ENCODE peak calls at places on chromosome 20, in seven cellular contexts. Q, I, L, F, C, J and K are unnamed samples.
A peak's percentile ranks its signal among the peaks of the same experiment; 100 is the strongest.

GRCh38 chr20:55253765-55254164 is 751.6 kb downstream of the CBLN4 start:
- DNase-seq in Q (no peak), I (no peak), L (peak; percentile 1), F (no peak), C (no peak), J (no peak), K (no peak)

GRCh38 chr20:31689141-31689540 is 33.5 kb downstream of the BCL2L1 start:
- DNase-seq in Q (no peak), I (no peak), L (no peak), F (no peak), C (no peak), J (no peak), K (no peak)

GRCh38 chr20:36306557-36307411 is 645 bp downstream of the DLGAP4 start:
- DNase-seq in Q (no peak), I (no peak), L (no peak), F (peak; percentile 36), C (peak; percentile 24), J (no peak), K (no peak)

GRCh38 chr20:29472606-29473005 is 1784.9 kb upstream of the DEFB115 start:
- DNase-seq in Q (no peak), I (no peak), L (no peak), F (no peak), C (no peak), J (no peak), K (no peak)

GRCh38 chr20:19777981-19778380 is 19.9 kb downstream of the RIN2 start:
- DNase-seq in Q (no peak), I (no peak), L (no peak), F (no peak), C (no peak), J (no peak), K (peak; percentile 18)

GRCh38 chr20:8076505-8077498 is 55.3 kb upstream of the PLCB1 start:
- DNase-seq in Q (no peak), I (no peak), L (peak; percentile 53), F (no peak), C (peak; percentile 56), J (no peak), K (no peak)

GRCh38 chr20:32564921-32565734 is 20.0 kb downstream of the NOL4L start:
- DNase-seq in Q (no peak), I (peak; percentile 48), L (no peak), F (no peak), C (no peak), J (peak; percentile 88), K (no peak)

GRCh38 chr20:57025261-57025660 is 241.2 kb downstream of the BMP7 start:
- DNase-seq in Q (no peak), I (no peak), L (no peak), F (no peak), C (no peak), J (no peak), K (no peak)

GRCh38 chr20:44089987-44090674 is 96.9 kb downstream of the JPH2 start:
- DNase-seq in Q (no peak), I (no peak), L (peak; percentile 82), F (no peak), C (no peak), J (no peak), K (no peak)

GRCh38 chr20:8934362-8934761 is 134.5 kb upstream of the PLCB4 start:
- DNase-seq in Q (no peak), I (no peak), L (no peak), F (no peak), C (no peak), J (no peak), K (no peak)

GRCh38 chr20:5920581-5920980 is 29.8 kb downstream of the TRMT6 start:
- DNase-seq in Q (no peak), I (no peak), L (no peak), F (no peak), C (no peak), J (no peak), K (no peak)

GRCh38 chr20:45038747-45039469 is 62.0 kb downstream of the KCNS1 start:
- DNase-seq in Q (no peak), I (no peak), L (no peak), F (no peak), C (no peak), J (no peak), K (no peak)

DNA sequence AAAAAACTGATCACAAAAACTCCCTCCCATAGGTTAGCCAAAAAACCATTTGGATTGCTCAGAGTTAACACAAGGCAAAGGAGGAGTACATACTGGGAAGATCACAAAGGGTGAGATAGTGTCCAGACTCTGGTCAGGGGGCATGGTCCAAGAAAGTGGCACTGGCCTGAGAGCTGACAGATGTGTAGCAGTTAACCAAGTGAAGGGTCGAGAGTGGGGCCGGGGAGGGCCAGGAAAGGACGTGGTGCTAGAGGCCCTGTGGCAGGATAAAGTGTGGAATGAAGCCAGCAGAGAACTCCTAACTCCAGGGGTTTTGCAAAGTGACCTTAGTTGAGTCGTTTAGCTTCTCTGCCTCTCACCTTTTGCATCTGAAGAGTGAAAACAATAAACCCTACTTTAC is 290.5 kb downstream of the FOXA2 start:
- DNase-seq in Q (no peak), I (no peak), L (no peak), F (no peak), C (no peak), J (no peak), K (no peak)
- H3K36me3 ChIP-seq in Q (no peaks in the 10 kb centered on the region), I (no peaks in the 10 kb centered on the region), L (no peaks in the 10 kb centered on the region), F (no peaks in the 10 kb centered on the region), C (no peaks in the 10 kb centered on the region), J (no peaks in the 10 kb centered on the region), K (no peaks in the 10 kb centered on the region)

GRCh38 chr20:46304852-46305251 is 3.4 kb downstream of the CDH22 start:
- DNase-seq in Q (no peak), I (no peak), L (no peak), F (no peak), C (no peak), J (no peak), K (no peak)

GRCh38 chr20:46304361-46304760 is 3.9 kb downstream of the CDH22 start:
- DNase-seq in Q (no peak), I (no peak), L (no peak), F (no peak), C (no peak), J (no peak), K (no peak)

GRCh38 chr20:46305331-46305972 is 2.8 kb downstream of the CDH22 start:
- DNase-seq in Q (no peak), I (no peak), L (peak; percentile 21), F (no peak), C (peak; percentile 80), J (no peak), K (no peak)

GRCh38 chr20:46302119-46302518 is 6.2 kb downstream of the CDH22 start:
- DNase-seq in Q (no peak), I (no peak), L (no peak), F (no peak), C (no peak), J (no peak), K (no peak)

DNA sequence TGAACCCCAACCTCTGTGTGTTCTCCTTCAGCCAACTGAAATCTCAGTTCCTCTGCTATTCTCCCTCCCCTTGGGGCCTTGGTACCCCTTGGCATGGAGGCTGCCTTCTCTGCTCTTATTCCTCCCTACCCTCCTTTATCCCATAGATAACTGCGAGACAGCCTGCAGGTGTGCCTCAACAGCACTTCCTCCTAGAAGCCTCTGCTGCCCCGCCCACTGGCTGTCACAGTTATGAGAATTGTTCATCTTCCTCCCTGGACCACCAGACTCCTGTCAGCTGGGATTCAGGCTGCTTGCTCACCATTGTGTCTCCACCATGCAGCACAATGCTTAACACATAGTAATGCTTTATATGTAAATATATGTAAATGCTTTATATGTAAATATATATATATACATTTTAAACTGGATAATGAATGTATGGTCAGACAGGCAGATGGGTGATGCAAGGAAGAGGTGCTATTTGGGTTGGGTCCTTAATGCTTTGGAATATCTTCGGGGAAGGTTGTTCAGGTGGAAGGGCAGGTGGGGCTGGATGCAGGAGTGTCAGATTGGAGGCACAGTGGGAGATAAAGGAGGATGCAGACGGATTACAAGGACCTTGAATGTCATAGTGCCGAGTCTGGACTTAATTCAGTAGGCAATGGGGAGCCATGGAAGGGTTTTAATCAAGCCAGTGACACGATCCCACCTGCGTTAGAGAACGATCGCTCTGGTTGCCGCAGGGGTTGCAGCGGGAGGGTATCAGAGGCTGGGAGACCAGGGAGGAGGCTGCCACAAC is 4.9 kb downstream of the CDH22 start:
- DNase-seq in Q (no peak), I (no peak), L (no peak), F (no peak), C (no peak), J (no peak), K (no peak)
- H3K27me3 ChIP-seq in Q (no peaks in the 10 kb centered on the region), I (peaks cover 91% of the 10 kb centered on the region), L (peaks cover 56% of the 10 kb centered on the region), F (peaks cover 80% of the 10 kb centered on the region), C (peaks cover 28% of the 10 kb centered on the region), J (peaks cover 25% of the 10 kb centered on the region), K (peaks cover 7% of the 10 kb centered on the region)

DNA sequence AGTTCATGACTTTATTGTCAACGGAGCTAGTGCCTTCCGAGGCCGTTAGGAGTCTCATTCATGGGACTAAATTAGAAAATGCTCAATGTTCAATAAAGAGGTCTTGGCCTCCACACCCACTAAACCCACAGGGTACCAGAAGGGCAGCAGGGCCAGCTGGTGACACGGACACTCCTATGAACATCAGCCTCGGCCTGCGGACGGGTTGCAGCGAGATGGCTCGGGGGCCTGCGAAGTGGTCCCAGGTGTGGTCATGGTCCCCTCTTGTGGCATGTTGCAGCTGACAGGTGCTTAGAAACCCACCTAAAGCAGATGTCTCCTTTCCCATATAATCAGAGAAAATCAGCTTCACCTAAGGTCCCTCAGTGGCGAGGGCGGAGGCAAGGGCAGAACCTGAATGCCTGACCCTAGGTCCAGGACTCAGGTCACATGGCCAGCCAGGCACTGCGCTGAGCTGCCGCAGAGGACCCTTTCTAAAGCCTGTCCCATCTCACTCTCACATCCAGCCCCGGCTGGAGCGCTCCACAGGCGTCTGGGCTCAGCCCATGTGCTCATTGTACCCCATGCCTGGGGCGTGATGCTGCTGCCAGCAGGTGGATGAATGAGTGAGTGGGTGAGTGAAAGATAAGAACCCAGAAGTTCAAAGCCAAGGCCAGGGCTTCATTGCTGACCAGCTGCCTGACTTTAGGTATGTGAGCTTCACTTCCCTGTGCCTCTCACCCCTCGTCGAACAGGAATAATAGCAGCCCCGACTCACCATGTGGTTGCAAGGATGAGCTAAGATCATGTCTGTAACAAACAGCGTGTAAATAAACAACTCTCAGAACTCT is 35.8 kb downstream of the NFATC2 start:
- DNase-seq in Q (no peak), I (no peak), L (no peak), F (no peak), C (no peak), J (no peak), K (no peak)
- H3K36me3 ChIP-seq in Q (no peaks in the 10 kb centered on the region), I (no peaks in the 10 kb centered on the region), L (no peaks in the 10 kb centered on the region), F (no peaks in the 10 kb centered on the region), C (peaks cover 31% of the 10 kb centered on the region), J (no peaks in the 10 kb centered on the region), K (no peaks in the 10 kb centered on the region)

DNA sequence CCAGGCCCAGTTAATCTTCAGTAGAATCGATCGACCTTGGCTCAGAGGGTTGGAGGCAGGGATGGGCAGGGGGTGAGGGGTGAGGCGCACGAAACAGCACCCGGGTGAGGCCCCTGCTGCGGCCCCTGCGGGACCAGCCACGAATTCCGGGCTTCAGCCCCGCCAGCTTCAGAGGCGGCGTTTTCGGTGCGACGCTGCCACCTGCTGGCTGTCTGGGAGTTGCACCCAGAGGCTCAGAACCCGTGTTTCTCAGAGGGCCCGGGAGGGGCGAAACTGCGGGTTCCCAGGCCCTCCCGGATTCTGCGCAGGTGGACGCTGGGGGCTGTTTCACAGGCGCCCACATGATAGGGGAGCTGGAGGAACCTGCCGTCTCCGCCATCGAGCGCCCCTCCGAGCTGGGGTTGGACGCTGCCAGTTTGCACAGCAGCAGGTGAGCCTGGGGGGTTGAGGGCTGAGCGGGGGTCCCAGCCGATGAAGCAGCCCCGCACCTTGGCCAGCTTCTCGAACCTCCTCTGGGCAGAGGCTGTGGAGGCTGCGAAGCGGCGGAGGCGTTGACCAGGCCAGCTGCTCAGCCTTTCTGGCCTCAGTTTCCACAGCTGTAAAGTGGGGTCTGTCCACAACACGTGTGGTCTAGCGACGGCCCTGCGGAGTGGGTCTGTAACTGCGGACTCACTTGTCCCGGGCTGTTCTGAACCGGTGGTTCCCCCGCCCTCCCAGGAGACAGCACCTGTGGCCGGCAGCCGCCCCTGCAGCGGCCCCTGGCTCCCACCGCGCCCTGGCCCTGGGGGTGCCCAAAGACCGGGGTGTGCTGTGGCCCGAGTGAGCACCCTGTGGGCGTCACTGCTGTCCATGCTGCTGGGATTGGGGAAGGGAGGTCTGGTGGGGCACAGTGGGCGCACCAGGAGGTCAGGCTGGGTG is 2.5 kb upstream of the BHLHE23 start:
- DNase-seq in Q (peak; percentile 87), I (peak; percentile 82), L (peak; percentile 70), F (peak; percentile 72), C (peak; percentile 78), J (peak; percentile 94), K (peak; percentile 77)
- H3K27me3 ChIP-seq in Q (peaks cover 6% of the 10 kb centered on the region), I (peaks cover 99% of the 10 kb centered on the region), L (peaks cover 83% of the 10 kb centered on the region), F (peaks cover 96% of the 10 kb centered on the region), C (peaks cover 98% of the 10 kb centered on the region), J (peaks cover 89% of the 10 kb centered on the region), K (peaks cover 45% of the 10 kb centered on the region)